ENCODE peak calls at places on chromosomes 7 and 10, in nine cellular contexts. S is sigmoid colon, G is uterus, P is transverse colon, V is body of pancreas, F is HCT116, Z is heart left ventricle, M is ovary, A is breast epithelium. T is an unnamed sample.

GRCh38 chr10:15197276-15197675 is 28.8 kb upstream of the NMT2 start:
- DNase-seq in F (no peak), M (no peak), A (no peak), G (no peak), V (no peak), S (no peak), P (no peak), Z (no peak), T (no peak)

GRCh38 chr10:71077143-71077581 is 135.2 kb upstream of the UNC5B start:
- DNase-seq in F (no peak), A (no peak), Z (no peak), S (peak; percentile 37), M (no peak), G (no peak), P (peak; percentile 5), V (no peak), T (peak; percentile 37)

GRCh38 chr7:129147723-129148122 is 3.2 kb downstream of the TSPAN33 start:
- DNase-seq in Z (no peak), F (no peak), V (no peak), S (no peak), G (no peak), M (no peak), A (no peak), P (no peak), T (no peak)

GRCh38 chr10:25294032-25294926 is 119.5 kb downstream of the GPR158 start:
- DNase-seq in V (no peak), M (no peak), P (no peak), S (no peak), F (peak; percentile 71), Z (no peak), G (no peak), A (no peak), T (no peak)

GRCh38 chr7:26365077-26365896 is 73.6 kb downstream of the SNX10 start:
- DNase-seq in F (peak; percentile 51), M (no peak), V (peak; percentile 78), P (peak; percentile 57), Z (no peak), A (peak; percentile 41), G (peak; percentile 55), S (no peak), T (peak; percentile 58)

GRCh38 chr10:86043236-86043635 is 323.4 kb downstream of the GRID1 start:
- DNase-seq in G (no peak), F (no peak), Z (no peak), M (no peak), P (no peak), A (no peak), S (no peak), V (no peak), T (no peak)

GRCh38 chr7:142001163-142001874 is 5.6 kb downstream of the MGAM start:
- DNase-seq in Z (no peak), A (no peak), M (no peak), V (no peak), S (no peak), F (peak; percentile 21), G (no peak), P (peak; percentile 38), T (no peak)

GRCh38 chr7:25959168-25959734 is 192.7 kb upstream of the NFE2L3 start:
- DNase-seq in S (no peak), V (no peak), P (no peak), Z (no peak), M (no peak), F (no peak), A (no peak), G (no peak), T (no peak)

GRCh38 chr10:129707406-129708388 is 240.7 kb downstream of the MGMT start:
- DNase-seq in P (no peak), A (no peak), G (no peak), M (no peak), S (no peak), V (peak; percentile 45), Z (peak; percentile 59), F (no peak), T (peak; percentile 52)

GRCh38 chr7:104160375-104160774 is 47.4 kb downstream of the ORC5 start:
- DNase-seq in A (no peak), S (no peak), P (no peak), V (no peak), Z (no peak), M (no peak), F (no peak), G (no peak), T (no peak)

GRCh38 chr7:134473861-134474291 is 15.0 kb upstream of the AKR1B1 start:
- DNase-seq in F (no peak), P (no peak), A (no peak), Z (peak; percentile 43), V (no peak), G (no peak), S (no peak), M (no peak), T (no peak)

DNA sequence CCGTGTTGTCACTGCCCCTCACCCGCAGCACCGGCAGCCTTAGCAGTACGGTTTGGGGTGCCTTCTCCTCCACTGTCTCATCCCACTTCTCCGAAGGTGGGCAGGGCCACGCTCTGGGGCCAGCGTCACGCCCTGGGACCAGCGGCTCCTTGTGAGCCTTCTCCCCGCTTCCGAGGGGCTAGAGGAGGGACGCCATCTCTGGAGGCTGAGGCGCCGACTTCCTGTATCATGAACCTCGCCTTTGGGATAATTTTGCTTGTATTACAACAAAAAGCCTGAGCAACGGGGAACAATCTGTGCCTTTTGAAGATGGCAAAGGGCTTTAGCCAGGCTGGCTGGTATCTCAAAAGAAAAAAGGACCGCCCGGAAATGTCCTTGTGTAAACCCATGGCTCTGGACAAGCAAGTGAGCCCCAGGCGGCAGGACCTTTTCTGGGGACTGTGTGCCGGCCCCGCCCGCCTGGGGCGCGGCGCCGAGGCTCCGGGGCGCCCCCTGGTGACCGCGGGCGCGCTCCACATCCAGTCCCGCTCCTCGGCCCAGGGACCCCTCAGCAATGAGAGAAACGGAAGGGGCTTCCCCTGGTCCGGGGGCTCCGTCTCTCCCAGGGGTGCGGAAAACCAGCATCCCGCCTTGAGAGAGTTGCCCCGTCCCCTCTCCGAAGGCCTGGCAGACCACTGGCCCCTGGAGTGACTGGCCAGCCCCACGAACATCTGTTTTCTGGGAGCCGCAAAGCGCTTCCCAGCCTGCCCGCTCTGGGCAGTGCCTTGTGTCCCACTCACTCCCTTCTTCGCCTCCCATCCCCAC is 3.8 kb downstream of the DEPP1 start:
- DNase-seq in Z (peak; percentile 83), M (peak; percentile 85), S (peak; percentile 89), G (peak; percentile 73), A (peak; percentile 64), V (peak; percentile 85), F (peak; percentile 13), P (peak; percentile 79), T (no peak)
- TF ChIP-seq POLR2A in Z (no peak), M (peak; percentile 32), S (no peak), G (peak; percentile 42), A (peak; percentile 76), V (peak; percentile 59), F (no peak), P (peak; percentile 56), T (no peak)

DNA sequence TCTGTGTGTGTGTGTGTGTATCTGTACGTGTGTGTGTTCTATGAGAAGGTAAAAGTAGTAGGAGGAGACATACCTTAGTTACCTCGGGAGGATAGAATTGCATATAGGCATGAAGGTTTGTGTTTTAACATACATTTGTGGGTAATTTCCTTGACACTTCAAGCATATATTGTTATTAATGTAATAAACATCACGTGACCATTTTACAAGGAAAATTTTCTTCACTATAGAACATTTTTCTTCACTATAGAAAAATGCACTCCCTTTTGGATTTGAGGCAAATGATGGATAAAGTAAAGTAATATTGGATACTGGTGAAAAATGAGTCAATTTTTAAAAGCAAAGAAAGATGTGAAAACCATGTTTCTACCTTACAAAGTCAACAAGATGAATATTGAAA is 127.0 kb upstream of the PLXDC2 start:
- DNase-seq in S (no peak), Z (no peak), F (no peak), V (no peak), G (no peak), P (no peak), A (no peak), M (no peak), T (no peak)
- H3K4me1 ChIP-seq in S (no peaks in the 10 kb centered on the region), Z (no peaks in the 10 kb centered on the region), F (no peaks in the 10 kb centered on the region), V (no peaks in the 10 kb centered on the region), G (no peaks in the 10 kb centered on the region), P (no peaks in the 10 kb centered on the region), A (no peaks in the 10 kb centered on the region), M (no peaks in the 10 kb centered on the region), T (no peaks in the 10 kb centered on the region)

GRCh38 chr10:27479016-27479415 is 25.1 kb upstream of the RAB18 start:
- DNase-seq in P (no peak), M (no peak), A (no peak), G (no peak), S (no peak), Z (no peak), F (no peak), V (no peak), T (no peak)

GRCh38 chr10:27470890-27471289 is 33.2 kb upstream of the RAB18 start:
- DNase-seq in P (no peak), A (no peak), F (no peak), S (no peak), V (no peak), Z (no peak), M (no peak), G (no peak), T (no peak)

GRCh38 chr10:27474741-27475140 is 29.4 kb upstream of the RAB18 start:
- DNase-seq in Z (no peak), F (no peak), P (no peak), S (no peak), V (no peak), M (no peak), G (no peak), A (no peak), T (no peak)
- H3K27me3 ChIP-seq in Z (no peaks in the 10 kb centered on the region), F (no peaks in the 10 kb centered on the region), P (no peaks in the 10 kb centered on the region), S (no peaks in the 10 kb centered on the region), V (no peaks in the 10 kb centered on the region), M (no peaks in the 10 kb centered on the region), G (no peaks in the 10 kb centered on the region), A (no peaks in the 10 kb centered on the region), T (no peaks in the 10 kb centered on the region)

GRCh38 chr7:79132844-79133451 is 320.5 kb downstream of the MAGI2 start:
- DNase-seq in F (no peak), S (no peak), P (no peak), M (no peak), Z (no peak), G (no peak), A (no peak), V (no peak), T (no peak)
- TF ChIP-seq POLR2A in F (no peak), S (no peak), P (no peak), M (no peak), Z (no peak), G (no peak), A (no peak), V (no peak), T (no peak)

GRCh38 chr10:132705173-132705572 is 80.8 kb downstream of the NKX6-2 start:
- DNase-seq in P (no peak), S (peak; percentile 61), V (no peak), M (no peak), Z (no peak), G (no peak), F (no peak), A (peak; percentile 31), T (peak; percentile 23)
- H3K4me1 ChIP-seq in P (peaks cover 21% of the 10 kb centered on the region), S (peaks cover 10% of the 10 kb centered on the region), V (no peaks in the 10 kb centered on the region), M (no peaks in the 10 kb centered on the region), Z (peaks cover under 1% of the 10 kb centered on the region), G (no peaks in the 10 kb centered on the region), F (no peaks in the 10 kb centered on the region), A (no peaks in the 10 kb centered on the region), T (no peaks in the 10 kb centered on the region)

T was measured in right lobe of liver.